ENCODE peak calls at places on chromosomes 12 and 14, in five cellular contexts. I is transverse colon; F is RPMI7951; Q is fibroblast of mammary gland; L is activated CD4-positive, alpha-beta T cell treated with anti-CD3 and anti-CD28 coated beads, Interleukin-2, amount 10 ng/mL, durations not matched to agents 7 days and 5 days. E is an unnamed sample.

GRCh38 chr14:104844306-104845032 is 20.6 kb upstream of the CEP170B start:
- DNase-seq in I (no peak), F (no peak), Q (no peak), L (no peak), E (no peak)

GRCh38 chr12:50112456-50113218 is 601 bp downstream of the COX14 start:
- DNase-seq in I (no peak), F (peak; percentile 55), Q (peak; percentile 45), L (peak; percentile 29), E (peak; percentile 66)

GRCh38 chr12:41462312-41462711 is 274.2 kb downstream of the PDZRN4 start:
- DNase-seq in I (no peak), F (no peak), Q (no peak), L (no peak), E (no peak)

GRCh38 chr12:7695159-7695930 is at the start of gene GDF3:
- DNase-seq in I (no peak), F (no peak), Q (peak; percentile 18), L (no peak), E (no peak)

GRCh38 chr12:113794774-113795173 is 171.4 kb downstream of the RBM19 start:
- DNase-seq in I (no peak), F (no peak), Q (no peak), L (no peak), E (no peak)

GRCh38 chr14:61568572-61569011 is 126.7 kb upstream of the HIF1A start:
- DNase-seq in I (peak; percentile 69), F (no peak), Q (no peak), L (peak; percentile 56), E (no peak)

GRCh38 chr12:77882709-77883108 is 52.0 kb downstream of the NAV3 start:
- DNase-seq in I (no peak), F (no peak), Q (no peak), L (no peak), E (no peak)

GRCh38 chr12:111409403-111410228 is 3.9 kb downstream of the SH2B3 start:
- DNase-seq in I (no peak), F (peak; percentile 99), Q (peak; percentile 79), L (no peak), E (peak; percentile 75)

GRCh38 chr14:68667313-68667791 is 125.5 kb downstream of the ZFP36L1 start:
- DNase-seq in I (no peak), F (no peak), Q (peak; percentile 81), L (no peak), E (no peak)

GRCh38 chr12:102948941-102949352 is 8.5 kb upstream of the ASCL1 start:
- DNase-seq in I (peak; percentile 26), F (peak; percentile 14), Q (peak; percentile 40), L (peak; percentile 40), E (peak; percentile 21)

GRCh38 chr14:39266589-39266870 is 32.8 kb downstream of the MIA2 start:
- DNase-seq in I (peak; percentile 89), F (peak; percentile 50), Q (no peak), L (peak; percentile 34), E (no peak)

GRCh38 chr12:43462080-43462479 is 89.9 kb downstream of the ADAMTS20 start:
- DNase-seq in I (no peak), F (no peak), Q (no peak), L (no peak), E (no peak)